ENCODE peak calls at places on chromosomes 7 and 10, in seven cellular contexts. A, T, E, U, M, Z and F are unnamed samples.

GRCh38 chr10:97781541-97782331 is 9.9 kb upstream of the SFRP5 start:
- DNase-seq in U (no peak), A (no peak), M (no peak), E (no peak), T (no peak), Z (no peak), F (no peak)

GRCh38 chr10:7445474-7446135 is 34.8 kb upstream of the SFMBT2 start:
- DNase-seq in M (no peak), E (no peak), Z (no peak), U (no peak), T (no peak), A (no peak), F (no peak)

GRCh38 chr10:74612195-74612594 is 214.2 kb upstream of the KAT6B start:
- DNase-seq in T (no peak), Z (no peak), M (no peak), U (peak), E (no peak), A (no peak), F (no peak)

GRCh38 chr10:100186253-100186780 is 488 bp upstream of the ERLIN1 start:
- DNase-seq in E (no peak), U (peak), Z (peak), T (peak), A (no peak), M (no peak), F (peak)

GRCh38 chr7:130491841-130492518 is at the start of gene MEST:
- DNase-seq in T (peak), E (no peak), U (peak), A (peak), M (peak), Z (no peak), F (no peak)

GRCh38 chr7:19920705-19921104 is 147.3 kb upstream of the TMEM196 start:
- DNase-seq in Z (no peak), E (no peak), T (no peak), A (no peak), M (no peak), U (no peak), F (peak)

GRCh38 chr10:44020322-44021111 is 364.4 kb downstream of the CXCL12 start:
- DNase-seq in A (no peak), T (no peak), M (no peak), Z (no peak), U (no peak), E (no peak), F (no peak)

GRCh38 chr10:5291501-5292195 is 73.1 kb upstream of the UCN3 start:
- DNase-seq in A (no peak), T (no peak), Z (peak), M (peak), U (peak), E (peak), F (peak)

GRCh38 chr10:97069576-97070362 is 116.0 kb downstream of the SLIT1 start:
- DNase-seq in T (no peak), M (no peak), A (no peak), Z (no peak), E (peak), U (no peak), F (peak)

GRCh38 chr10:112887968-112888367 is 62.1 kb upstream of the TCF7L2 start:
- DNase-seq in E (no peak), T (no peak), U (no peak), M (no peak), A (no peak), Z (no peak), F (no peak)

GRCh38 chr10:42937649-42938180 is 139.2 kb upstream of the RET start:
- DNase-seq in E (no peak), A (no peak), M (peak), U (no peak), T (no peak), Z (no peak), F (no peak)

GRCh38 chr7:44158873-44159631 is 17.9 kb upstream of the MYL7 start:
- DNase-seq in T (no peak), U (no peak), A (no peak), Z (no peak), E (no peak), M (no peak), F (no peak)

GRCh38 chr10:76779163-76779820 is 858.3 kb downstream of the KCNMA1 start:
- DNase-seq in E (no peak), A (no peak), T (no peak), U (peak), Z (no peak), M (no peak), F (no peak)

GRCh38 chr7:85068796-85069195 is 118.1 kb downstream of the SEMA3D start:
- DNase-seq in T (no peak), M (no peak), Z (no peak), E (no peak), A (no peak), U (peak), F (peak)

GRCh38 chr7:153354071-153354470 is 594.5 kb downstream of the ACTR3B start:
- DNase-seq in M (no peak), Z (no peak), E (no peak), T (no peak), U (no peak), A (no peak), F (peak)

GRCh38 chr10:124162136-124162535 is 68.7 kb upstream of the CHST15 start:
- DNase-seq in U (no peak), Z (no peak), M (no peak), T (peak), E (no peak), A (no peak), F (no peak)

GRCh38 chr7:121395494-121395960 is 581 bp downstream of the FAM3C start:
- DNase-seq in Z (no peak), T (no peak), M (peak), U (peak), E (no peak), A (no peak), F (peak)

GRCh38 chr7:156014808-156015207 is 202.5 kb upstream of the SHH start:
- DNase-seq in U (no peak), E (no peak), T (no peak), M (no peak), Z (no peak), A (no peak), F (no peak)

GRCh38 chr7:33517191-33517590 is 387.8 kb downstream of the BBS9 start:
- DNase-seq in T (no peak), M (no peak), A (no peak), Z (no peak), E (no peak), U (no peak), F (no peak)

GRCh38 chr7:47685712-47686376 is 103.9 kb upstream of the TNS3 start:
- DNase-seq in A (no peak), E (peak), T (no peak), Z (no peak), M (no peak), U (peak), F (no peak)

GRCh38 chr7:137546671-137547070 is 203.1 kb upstream of the PTN start:
- DNase-seq in M (no peak), A (no peak), T (no peak), U (peak), Z (no peak), E (no peak), F (no peak)

GRCh38 chr7:134694299-134694698 is 47.6 kb downstream of the BPGM start:
- DNase-seq in T (no peak), E (peak), Z (no peak), U (no peak), M (no peak), A (no peak), F (no peak)

GRCh38 chr10:118692911-118693310 is 61.9 kb downstream of the CACUL1 start:
- DNase-seq in U (peak), A (no peak), E (no peak), Z (no peak), M (no peak), T (no peak), F (no peak)

GRCh38 chr10:61992683-61993629 is 91.5 kb downstream of the ARID5B start:
- DNase-seq in M (no peak), T (no peak), E (no peak), Z (peak), A (no peak), U (peak), F (peak)

GRCh38 chr10:74150151-74151056 is at the start of gene AP3M1:
- DNase-seq in U (no peak), E (peak), A (peak), T (peak), M (peak), Z (peak), F (no peak)

GRCh38 chr10:86753638-86754434 is 2.6 kb upstream of the BMPR1A start:
- DNase-seq in Z (no peak), T (no peak), U (no peak), E (no peak), A (no peak), M (no peak), F (no peak)

GRCh38 chr10:42367532-42368230 is 270.7 kb downstream of the ZNF33B start:
- DNase-seq in E (peak), A (peak), T (peak), Z (peak), M (peak), U (peak), F (no peak)

GRCh38 chr10:92590623-92591549 is 2.0 kb upstream of the KIF11 start:
- DNase-seq in E (peak), T (peak), U (peak), M (peak), A (peak), Z (peak), F (peak)

GRCh38 chr7:77657427-77658331 is 38.6 kb upstream of the RSBN1L start:
- DNase-seq in U (peak), Z (no peak), M (no peak), A (no peak), T (no peak), E (peak), F (peak)

GRCh38 chr10:85976267-85976793 is 390.3 kb downstream of the GRID1 start:
- DNase-seq in A (no peak), U (no peak), T (no peak), E (no peak), Z (no peak), M (no peak), F (no peak)

GRCh38 chr10:104028146-104028545 is 57.5 kb downstream of the COL17A1 start:
- DNase-seq in E (no peak), A (no peak), Z (no peak), T (no peak), M (no peak), U (peak), F (peak)

GRCh38 chr7:2049782-2050510 is 182.8 kb downstream of the MAD1L1 start:
- DNase-seq in U (no peak), E (no peak), A (no peak), Z (no peak), M (peak), T (no peak), F (no peak)

GRCh38 chr7:129122751-129123516 is 21.6 kb upstream of the TSPAN33 start:
- DNase-seq in Z (no peak), A (no peak), M (no peak), U (peak), E (no peak), T (no peak), F (peak)

DNA sequence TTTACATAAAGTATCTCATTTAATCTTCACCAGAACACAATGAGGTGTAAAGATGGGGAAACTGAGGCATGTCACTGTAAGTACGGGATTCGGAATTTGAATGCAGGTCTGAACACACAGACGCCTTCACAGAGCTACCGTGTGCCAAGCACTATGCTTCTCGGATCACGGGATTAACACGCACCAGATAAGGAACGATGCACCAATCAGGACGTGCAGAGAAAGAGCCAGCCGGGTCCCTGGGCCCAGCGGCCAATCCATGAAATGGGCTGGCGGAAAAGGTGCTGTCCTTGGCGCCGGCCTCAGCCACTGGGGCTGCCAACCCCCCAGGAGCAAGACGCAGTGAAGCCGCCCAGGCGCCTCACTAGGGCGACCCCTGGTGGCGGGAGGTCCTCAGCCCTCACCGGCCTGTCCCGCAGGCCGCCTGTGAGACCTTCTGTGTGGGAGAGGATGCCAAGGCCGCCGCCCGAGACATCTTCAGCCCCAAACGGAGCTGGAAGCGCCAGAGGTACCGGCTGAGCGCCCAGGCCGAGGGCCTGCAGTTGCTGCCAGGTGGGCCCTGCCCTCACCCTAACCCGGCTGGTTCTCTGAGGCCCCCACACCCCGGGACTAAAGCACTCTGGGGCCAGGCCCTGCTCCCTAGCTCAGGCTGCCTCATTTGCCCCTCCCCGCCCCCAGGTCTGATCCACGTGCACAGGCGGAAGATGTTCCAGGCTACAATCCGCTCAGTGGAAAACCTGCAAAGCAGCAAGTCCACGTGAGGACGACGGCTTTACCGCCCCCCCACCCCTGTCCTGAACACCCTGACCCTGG is 15.6 kb downstream of the ATG9B start:
- DNase-seq in M (peak), E (peak), A (peak), Z (peak), T (peak), U (no peak), F (peak)
- TF ChIP-seq POLR2A in M (no peak), E (peak), A (no peak), Z (no peak), T (no peak), U (no peak), F (no peak)

GRCh38 chr10:16909961-16910794 is 93.0 kb upstream of the RSU1 start:
- DNase-seq in U (peak), E (no peak), A (no peak), M (no peak), Z (no peak), T (no peak), F (peak)

GRCh38 chr10:16915308-16915707 is 98.1 kb upstream of the RSU1 start:
- DNase-seq in A (no peak), U (no peak), M (no peak), Z (no peak), T (no peak), E (no peak), F (peak)

GRCh38 chr10:16910795-16911164 is 93.6 kb upstream of the RSU1 start:
- DNase-seq in Z (no peak), T (no peak), U (no peak), M (no peak), A (no peak), E (no peak), F (peak)

GRCh38 chr10:16916496-16916895 is 99.3 kb upstream of the RSU1 start:
- DNase-seq in M (no peak), T (no peak), E (no peak), U (no peak), A (no peak), Z (no peak), F (no peak)

DNA sequence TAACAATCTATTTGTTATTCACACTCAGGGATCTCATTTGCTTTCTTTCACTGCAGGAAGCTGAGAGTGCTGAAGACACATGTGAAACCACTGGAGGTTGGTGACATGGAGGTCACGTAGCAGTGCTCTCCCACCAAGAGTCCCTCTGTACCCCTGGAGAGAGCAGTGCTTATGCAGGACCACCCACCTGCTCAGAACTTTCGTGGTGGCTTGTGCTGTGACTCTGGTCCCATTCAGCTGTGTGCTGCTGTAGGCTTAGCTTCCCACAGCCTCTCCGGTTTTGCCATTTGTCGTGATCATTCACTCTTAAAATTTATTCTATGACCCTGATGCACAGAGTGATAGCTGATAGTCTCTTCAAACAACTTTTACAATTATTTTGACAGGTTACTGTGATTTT is 96.0 kb upstream of the RSU1 start:
- DNase-seq in Z (no peak), A (no peak), E (no peak), T (no peak), U (no peak), M (no peak), F (no peak)
- TF ChIP-seq POLR2A in Z (no peak), A (no peak), E (no peak), T (no peak), U (no peak), M (no peak), F (no peak)

GRCh38 chr10:3066317-3066931 is 924 bp upstream of the PFKP start:
- DNase-seq in T (peak), M (peak), A (no peak), Z (no peak), U (no peak), E (peak), F (no peak)

GRCh38 chr10:3067859-3068179 is 471 bp downstream of the PFKP start:
- DNase-seq in Z (no peak), U (no peak), T (peak), E (no peak), A (no peak), M (no peak), F (no peak)

GRCh38 chr10:3065622-3066021 is 1.7 kb upstream of the PFKP start:
- DNase-seq in M (no peak), E (no peak), U (no peak), T (no peak), A (no peak), Z (no peak), F (no peak)

GRCh38 chr10:3068201-3068967 is 1.0 kb downstream of the PFKP start:
- DNase-seq in T (peak), M (peak), Z (peak), U (peak), E (peak), A (peak), F (peak)

DNA sequence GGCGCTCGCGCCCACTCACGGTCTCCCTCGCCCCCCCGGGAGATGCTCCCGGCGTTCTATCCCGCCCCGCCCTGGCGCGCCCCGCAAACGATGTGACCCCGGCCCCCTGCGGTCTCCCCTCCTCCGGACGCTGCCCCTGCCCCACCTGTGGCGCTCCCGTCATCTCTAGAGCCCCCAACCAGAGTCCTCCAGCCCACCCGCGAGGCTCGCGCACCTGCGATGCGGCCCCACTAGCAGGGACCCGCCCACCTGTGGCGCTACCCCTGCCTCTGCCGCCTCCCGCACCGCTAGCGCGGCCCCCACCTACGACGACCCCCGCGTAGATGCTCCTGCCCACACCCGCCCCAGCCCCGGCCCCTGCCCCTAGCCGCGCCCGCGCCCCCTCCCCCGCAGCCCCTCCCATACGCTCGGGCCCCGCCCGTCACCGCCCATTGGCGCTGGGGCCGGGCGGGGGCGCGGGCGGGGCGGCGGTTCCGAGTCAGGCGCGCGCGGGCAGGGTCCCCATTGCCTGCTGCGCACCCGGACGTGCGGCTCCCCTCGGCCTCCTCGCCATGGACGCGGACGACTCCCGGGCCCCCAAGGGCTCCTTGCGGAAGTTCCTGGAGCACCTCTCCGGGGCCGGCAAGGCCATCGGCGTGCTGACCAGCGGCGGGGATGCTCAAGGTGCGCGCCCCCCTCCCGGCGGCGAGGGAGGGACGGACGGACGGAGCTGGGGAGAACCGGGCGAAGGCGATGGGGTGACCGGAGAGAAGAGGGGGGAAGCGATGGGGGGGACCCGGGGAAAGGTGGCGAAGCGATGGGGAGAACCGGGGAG is at the start of gene PFKP:
- DNase-seq in U (no peak), E (peak), T (peak), M (peak), Z (peak), A (peak), F (peak)
- TF ChIP-seq POLR2A in U (peak), E (peak), T (no peak), M (no peak), Z (no peak), A (peak), F (peak)

GRCh38 chr7:140517546-140518369 is 38.5 kb upstream of the MKRN1 start:
- DNase-seq in Z (peak), A (peak), T (peak), U (peak), M (peak), E (peak), F (peak)

GRCh38 chr7:140509789-140510188 is 30.5 kb upstream of the MKRN1 start:
- DNase-seq in U (no peak), M (no peak), Z (no peak), E (no peak), T (no peak), A (no peak), F (no peak)

GRCh38 chr7:140506788-140507464 is 27.6 kb upstream of the MKRN1 start:
- DNase-seq in A (no peak), E (no peak), T (peak), M (no peak), U (peak), Z (peak), F (no peak)

GRCh38 chr7:140512317-140513000 is 33.2 kb upstream of the MKRN1 start:
- DNase-seq in T (peak), Z (no peak), A (peak), M (no peak), E (peak), U (no peak), F (no peak)
- TF ChIP-seq POLR2A in T (no peak), Z (no peak), A (no peak), M (no peak), E (no peak), U (no peak), F (no peak)

DNA sequence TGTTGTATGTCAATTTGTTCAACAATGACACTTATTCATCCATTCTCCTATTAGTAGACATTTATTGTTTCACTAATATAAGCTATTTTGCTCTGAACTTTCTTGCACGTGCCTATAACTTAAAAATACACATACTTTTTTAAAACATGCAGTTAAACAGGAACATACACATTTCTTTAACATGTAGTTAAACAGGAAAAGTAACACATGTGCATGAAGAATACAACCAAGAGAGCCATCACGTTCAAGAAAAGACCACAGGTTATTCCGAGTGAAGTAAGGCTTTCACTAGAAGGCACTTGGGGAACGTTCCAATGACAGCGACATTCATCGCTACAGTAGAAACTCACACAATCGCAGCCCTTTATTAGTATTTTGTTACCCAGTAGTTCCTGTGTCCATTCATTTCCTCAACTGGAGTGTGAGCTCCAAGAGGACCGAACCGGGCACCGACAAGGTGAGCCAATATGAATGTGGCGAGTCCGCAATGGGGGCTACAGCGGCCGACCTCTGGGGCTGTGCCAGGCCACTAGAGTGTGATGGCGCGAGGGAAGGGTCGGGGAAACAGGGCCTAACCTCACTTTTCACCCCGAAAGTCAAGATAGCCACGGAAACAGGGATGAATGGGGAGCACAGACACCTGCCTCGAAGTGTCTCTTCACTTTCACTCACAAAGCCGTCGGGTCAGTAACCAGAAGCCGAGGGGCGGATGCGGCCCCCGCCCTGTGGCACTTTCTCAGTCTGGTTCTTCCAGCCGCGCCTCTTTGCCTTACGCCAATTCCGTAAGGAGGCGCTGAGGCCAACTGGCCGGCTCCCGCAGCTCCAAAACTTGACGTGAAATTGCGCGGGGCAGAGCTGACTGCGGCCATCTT is 775 bp upstream of the SEPTIN7 start:
- DNase-seq in A (peak), T (peak), E (peak), U (peak), Z (peak), M (peak), F (peak)
- TF ChIP-seq POLR2A in A (peak), T (no peak), E (peak), U (no peak), Z (no peak), M (no peak), F (peak)